ENCODE peak calls at places on chromosomes 4 and X, in six cellular contexts. F is brain pericyte; N is stromal cell of bone marrow; J is activated CD8-positive, alpha-beta T cell treated with anti-CD3 and anti-CD28 coated beads for 36 hours; M is activated CD4-positive, alpha-beta T cell treated with anti-CD3 and anti-CD28 coated beads, Interleukin-2, amount 50 U/mL, for 24 hours; L is fibroblast of the aortic adventitia. A is an unnamed sample.

GRCh38 chrX:69618803-69619202 is 2.9 kb downstream of the EDA start:
- DNase-seq in N (peak), M (no peak), J (peak), L (peak), F (no peak), A (no peak)

GRCh38 chr4:72505314-72505744 is 63.7 kb downstream of the ADAMTS3 start:
- DNase-seq in J (peak), L (peak), M (no peak), N (peak), F (no peak), A (peak)

GRCh38 chr4:42142586-42142985 is 9.9 kb downstream of the BEND4 start:
- DNase-seq in M (no peak), L (no peak), N (no peak), F (no peak), J (no peak), A (no peak)

GRCh38 chrX:149374751-149375150 is 130.4 kb downstream of the IDS start:
- DNase-seq in N (no peak), J (no peak), M (no peak), L (no peak), F (no peak), A (no peak)

GRCh38 chr4:139562067-139562684 is 6.2 kb upstream of the SETD7 start:
- DNase-seq in J (no peak), F (no peak), N (no peak), M (no peak), L (no peak), A (no peak)

GRCh38 chr4:8278421-8279287 is 9.1 kb downstream of the HTRA3 start:
- DNase-seq in J (no peak), N (peak), L (peak), F (peak), M (no peak), A (peak)

GRCh38 chr4:66475596-66475995 is 805.3 kb upstream of the EPHA5 start:
- DNase-seq in F (no peak), L (peak), M (no peak), J (no peak), N (no peak), A (no peak)

GRCh38 chrX:134798472-134798871 is 140.2 kb upstream of the PLAC1 start:
- DNase-seq in F (no peak), M (no peak), N (no peak), L (no peak), J (no peak), A (no peak)

GRCh38 chr4:8547912-8548730 is 32.1 kb upstream of the GPR78 start:
- DNase-seq in M (no peak), J (no peak), F (no peak), L (no peak), N (no peak), A (no peak)

A was measured in AG09319.